ENCODE peak calls at places on chromosomes 1 and 21, in six cellular contexts. One of them, this sample, is unnamed.

GRCh38 chr1:54480201-54480848 is 67.7 kb upstream of the ACOT11 start:
- DNase-seq in brain microvascular endothelial cell: no peak
- DNase-seq in GM23248: no peak
- DNase-seq in stimulated activated CD4-positive, alpha-beta T cell treated with anti-CD3 and anti-CD28 coated beads, Interleukin-1b, Interleukin-23, amount 100 ng/mL, for 24 hours: no peak
- DNase-seq in SK-N-SH: peak; percentile 40
- DNase-seq in choroid plexus epithelial cell: no peak
- DNase-seq in this sample: no peak

GRCh38 chr1:231508497-231508896 is 20.0 kb upstream of the TSNAX start:
- DNase-seq in choroid plexus epithelial cell: peak; percentile 51
- DNase-seq in stimulated activated CD4-positive, alpha-beta T cell treated with anti-CD3 and anti-CD28 coated beads, Interleukin-1b, Interleukin-23, amount 100 ng/mL, for 24 hours: no peak
- DNase-seq in SK-N-SH: no peak
- DNase-seq in GM23248: no peak
- DNase-seq in brain microvascular endothelial cell: no peak
- DNase-seq in this sample: peak; percentile 71

GRCh38 chr21:42530167-42530518 is 16.5 kb downstream of the SLC37A1 start:
- DNase-seq in brain microvascular endothelial cell: no peak
- DNase-seq in stimulated activated CD4-positive, alpha-beta T cell treated with anti-CD3 and anti-CD28 coated beads, Interleukin-1b, Interleukin-23, amount 100 ng/mL, for 24 hours: no peak
- DNase-seq in choroid plexus epithelial cell: no peak
- DNase-seq in SK-N-SH: no peak
- DNase-seq in GM23248: no peak
- DNase-seq in this sample: no peak

GRCh38 chr1:212794561-212795014 is 2.9 kb downstream of the TATDN3 start:
- DNase-seq in GM23248: no peak
- DNase-seq in choroid plexus epithelial cell: no peak
- DNase-seq in SK-N-SH: no peak
- DNase-seq in brain microvascular endothelial cell: no peak
- DNase-seq in stimulated activated CD4-positive, alpha-beta T cell treated with anti-CD3 and anti-CD28 coated beads, Interleukin-1b, Interleukin-23, amount 100 ng/mL, for 24 hours: no peak
- DNase-seq in this sample: peak; percentile 13

GRCh38 chr1:54581621-54582035 is 33.6 kb downstream of the ACOT11 start:
- DNase-seq in choroid plexus epithelial cell: peak; percentile 53
- DNase-seq in SK-N-SH: peak; percentile 93
- DNase-seq in GM23248: peak; percentile 96
- DNase-seq in stimulated activated CD4-positive, alpha-beta T cell treated with anti-CD3 and anti-CD28 coated beads, Interleukin-1b, Interleukin-23, amount 100 ng/mL, for 24 hours: no peak
- DNase-seq in brain microvascular endothelial cell: peak; percentile 11
- DNase-seq in this sample: peak; percentile 80

GRCh38 chr1:43991476-43992231 is at the start of gene CCDC24:
- DNase-seq in choroid plexus epithelial cell: peak; percentile 71
- DNase-seq in SK-N-SH: peak; percentile 91
- DNase-seq in brain microvascular endothelial cell: peak; percentile 54
- DNase-seq in stimulated activated CD4-positive, alpha-beta T cell treated with anti-CD3 and anti-CD28 coated beads, Interleukin-1b, Interleukin-23, amount 100 ng/mL, for 24 hours: peak; percentile 65
- DNase-seq in GM23248: peak; percentile 95
- DNase-seq in this sample: peak; percentile 68

GRCh38 chr1:55747285-55747890 is 532.2 kb upstream of the USP24 start:
- DNase-seq in SK-N-SH: no peak
- DNase-seq in stimulated activated CD4-positive, alpha-beta T cell treated with anti-CD3 and anti-CD28 coated beads, Interleukin-1b, Interleukin-23, amount 100 ng/mL, for 24 hours: no peak
- DNase-seq in brain microvascular endothelial cell: no peak
- DNase-seq in choroid plexus epithelial cell: peak; percentile 7
- DNase-seq in GM23248: peak; percentile 33
- DNase-seq in this sample: no peak

GRCh38 chr21:36480618-36481017 is 696 bp upstream of the CLDN14 start:
- DNase-seq in brain microvascular endothelial cell: no peak
- DNase-seq in GM23248: no peak
- DNase-seq in choroid plexus epithelial cell: no peak
- DNase-seq in stimulated activated CD4-positive, alpha-beta T cell treated with anti-CD3 and anti-CD28 coated beads, Interleukin-1b, Interleukin-23, amount 100 ng/mL, for 24 hours: no peak
- DNase-seq in SK-N-SH: no peak
- DNase-seq in this sample: no peak

GRCh38 chr1:100443739-100444571 is 91.6 kb downstream of the CDC14A start:
- DNase-seq in brain microvascular endothelial cell: peak; percentile 66
- DNase-seq in choroid plexus epithelial cell: peak; percentile 67
- DNase-seq in SK-N-SH: no peak
- DNase-seq in stimulated activated CD4-positive, alpha-beta T cell treated with anti-CD3 and anti-CD28 coated beads, Interleukin-1b, Interleukin-23, amount 100 ng/mL, for 24 hours: no peak
- DNase-seq in GM23248: peak; percentile 9
- DNase-seq in this sample: peak; percentile 98

GRCh38 chr1:44543064-44543815 is 131.0 kb downstream of the TMEM53 start:
- DNase-seq in stimulated activated CD4-positive, alpha-beta T cell treated with anti-CD3 and anti-CD28 coated beads, Interleukin-1b, Interleukin-23, amount 100 ng/mL, for 24 hours: no peak
- DNase-seq in choroid plexus epithelial cell: no peak
- DNase-seq in brain microvascular endothelial cell: no peak
- DNase-seq in GM23248: no peak
- DNase-seq in SK-N-SH: peak; percentile 35
- DNase-seq in this sample: no peak

GRCh38 chr1:170460379-170460778 is 71.6 kb upstream of the GORAB start:
- DNase-seq in choroid plexus epithelial cell: peak; percentile 31
- DNase-seq in brain microvascular endothelial cell: no peak
- DNase-seq in stimulated activated CD4-positive, alpha-beta T cell treated with anti-CD3 and anti-CD28 coated beads, Interleukin-1b, Interleukin-23, amount 100 ng/mL, for 24 hours: no peak
- DNase-seq in SK-N-SH: no peak
- DNase-seq in GM23248: no peak
- DNase-seq in this sample: no peak

GRCh38 chr1:109625601-109626560 is 6.2 kb downstream of the AMPD2 start:
- DNase-seq in SK-N-SH: peak; percentile 17
- DNase-seq in brain microvascular endothelial cell: no peak
- DNase-seq in stimulated activated CD4-positive, alpha-beta T cell treated with anti-CD3 and anti-CD28 coated beads, Interleukin-1b, Interleukin-23, amount 100 ng/mL, for 24 hours: no peak
- DNase-seq in GM23248: no peak
- DNase-seq in choroid plexus epithelial cell: no peak
- DNase-seq in this sample: no peak

GRCh38 chr1:37858931-37859506 is 373 bp downstream of the MTF1 start:
- DNase-seq in choroid plexus epithelial cell: peak; percentile 66
- DNase-seq in brain microvascular endothelial cell: peak; percentile 13
- DNase-seq in GM23248: peak; percentile 73
- DNase-seq in SK-N-SH: no peak
- DNase-seq in stimulated activated CD4-positive, alpha-beta T cell treated with anti-CD3 and anti-CD28 coated beads, Interleukin-1b, Interleukin-23, amount 100 ng/mL, for 24 hours: no peak
- DNase-seq in this sample: peak; percentile 70